ENCODE peak calls at places on chromosomes 5 and 9, in six cellular contexts. One of them, this sample, is unnamed.

GRCh38 chr9:136687721-136688223 is 515 bp upstream of the AGPAT2 start:
- DNase-seq in BJ: no peak
- DNase-seq in CD8-positive, alpha-beta T cell: no peak
- DNase-seq in body of pancreas: peak
- DNase-seq in B cell: peak
- DNase-seq in cardiac muscle cell: no peak
- DNase-seq in this sample: no peak

GRCh38 chr9:127974002-127974768 is 6.6 kb downstream of the EEIG1 start:
- DNase-seq in B cell: no peak
- DNase-seq in BJ: no peak
- DNase-seq in CD8-positive, alpha-beta T cell: no peak
- DNase-seq in body of pancreas: peak
- DNase-seq in cardiac muscle cell: no peak
- DNase-seq in this sample: no peak

GRCh38 chr5:96439477-96440184 is 6.6 kb upstream of the PCSK1 start:
- DNase-seq in B cell: peak
- DNase-seq in BJ: no peak
- DNase-seq in body of pancreas: no peak
- DNase-seq in CD8-positive, alpha-beta T cell: no peak
- DNase-seq in cardiac muscle cell: no peak
- DNase-seq in this sample: no peak

GRCh38 chr5:67047180-67047579 is 149.4 kb downstream of the CD180 start:
- DNase-seq in B cell: no peak
- DNase-seq in body of pancreas: peak
- DNase-seq in CD8-positive, alpha-beta T cell: no peak
- DNase-seq in BJ: no peak
- DNase-seq in cardiac muscle cell: peak
- DNase-seq in this sample: no peak

GRCh38 chr9:13064676-13065075 is 214.8 kb downstream of the MPDZ start:
- DNase-seq in body of pancreas: no peak
- DNase-seq in CD8-positive, alpha-beta T cell: no peak
- DNase-seq in cardiac muscle cell: no peak
- DNase-seq in BJ: no peak
- DNase-seq in B cell: no peak
- DNase-seq in this sample: no peak

GRCh38 chr5:96537386-96537785 is 104.3 kb upstream of the PCSK1 start:
- DNase-seq in cardiac muscle cell: no peak
- DNase-seq in B cell: no peak
- DNase-seq in CD8-positive, alpha-beta T cell: no peak
- DNase-seq in body of pancreas: no peak
- DNase-seq in BJ: peak
- DNase-seq in this sample: no peak

GRCh38 chr5:81068063-81068462 is 107.9 kb downstream of the RASGRF2 start:
- DNase-seq in B cell: no peak
- DNase-seq in CD8-positive, alpha-beta T cell: no peak
- DNase-seq in BJ: no peak
- DNase-seq in cardiac muscle cell: no peak
- DNase-seq in body of pancreas: no peak
- DNase-seq in this sample: no peak

GRCh38 chr5:26031481-26031880 is 1006.9 kb downstream of the CDH9 start:
- DNase-seq in BJ: no peak
- DNase-seq in B cell: no peak
- DNase-seq in body of pancreas: no peak
- DNase-seq in cardiac muscle cell: peak
- DNase-seq in CD8-positive, alpha-beta T cell: no peak
- DNase-seq in this sample: no peak

GRCh38 chr9:136249881-136250559 is 4.4 kb upstream of the QSOX2 start:
- DNase-seq in body of pancreas: peak
- DNase-seq in B cell: no peak
- DNase-seq in BJ: no peak
- DNase-seq in CD8-positive, alpha-beta T cell: no peak
- DNase-seq in cardiac muscle cell: no peak
- DNase-seq in this sample: no peak

GRCh38 chr5:134609232-134609851 is 23.3 kb downstream of the SAR1B start:
- DNase-seq in body of pancreas: no peak
- DNase-seq in BJ: no peak
- DNase-seq in B cell: no peak
- DNase-seq in CD8-positive, alpha-beta T cell: no peak
- DNase-seq in cardiac muscle cell: no peak
- DNase-seq in this sample: no peak

GRCh38 chr5:39519566-39520231 is 94.9 kb upstream of the DAB2 start:
- DNase-seq in B cell: no peak
- DNase-seq in CD8-positive, alpha-beta T cell: no peak
- DNase-seq in BJ: no peak
- DNase-seq in cardiac muscle cell: no peak
- DNase-seq in body of pancreas: no peak
- DNase-seq in this sample: no peak

GRCh38 chr5:142753114-142753764 is 16.9 kb upstream of the ARHGAP26 start:
- DNase-seq in cardiac muscle cell: no peak
- DNase-seq in B cell: no peak
- DNase-seq in body of pancreas: peak
- DNase-seq in BJ: no peak
- DNase-seq in CD8-positive, alpha-beta T cell: no peak
- DNase-seq in this sample: no peak

GRCh38 chr9:131393622-131394463 is at the start of gene PRRC2B:
- DNase-seq in body of pancreas: peak
- DNase-seq in CD8-positive, alpha-beta T cell: peak
- DNase-seq in BJ: no peak
- DNase-seq in B cell: peak
- DNase-seq in cardiac muscle cell: peak
- DNase-seq in this sample: peak
- TF ChIP-seq CTCF in body of pancreas: peak
- TF ChIP-seq CTCF in CD8-positive, alpha-beta T cell: peak
- TF ChIP-seq CTCF in BJ: peak
- TF ChIP-seq CTCF in B cell: peak
- TF ChIP-seq CTCF in cardiac muscle cell: peak
- TF ChIP-seq CTCF in this sample: peak

GRCh38 chr5:125043781-125044391 is 297.4 kb upstream of the ZNF608 start:
- DNase-seq in body of pancreas: peak
- DNase-seq in BJ: no peak
- DNase-seq in B cell: no peak
- DNase-seq in cardiac muscle cell: peak
- DNase-seq in CD8-positive, alpha-beta T cell: no peak
- DNase-seq in this sample: no peak
- TF ChIP-seq CTCF in body of pancreas: no peak
- TF ChIP-seq CTCF in BJ: no peak
- TF ChIP-seq CTCF in B cell: no peak
- TF ChIP-seq CTCF in cardiac muscle cell: no peak
- TF ChIP-seq CTCF in CD8-positive, alpha-beta T cell: no peak
- TF ChIP-seq CTCF in this sample: no peak

GRCh38 chr9:121743441-121744001 is 92.1 kb downstream of the DAB2IP start:
- DNase-seq in CD8-positive, alpha-beta T cell: no peak
- DNase-seq in B cell: no peak
- DNase-seq in BJ: peak
- DNase-seq in body of pancreas: peak
- DNase-seq in cardiac muscle cell: peak
- DNase-seq in this sample: peak
- TF ChIP-seq CTCF in CD8-positive, alpha-beta T cell: no peak
- TF ChIP-seq CTCF in B cell: no peak
- TF ChIP-seq CTCF in BJ: peak
- TF ChIP-seq CTCF in body of pancreas: peak
- TF ChIP-seq CTCF in cardiac muscle cell: no peak
- TF ChIP-seq CTCF in this sample: no peak

GRCh38 chr9:97598461-97599288 is 34.5 kb downstream of the TSTD2 start:
- DNase-seq in BJ: peak
- DNase-seq in CD8-positive, alpha-beta T cell: peak
- DNase-seq in body of pancreas: peak
- DNase-seq in B cell: peak
- DNase-seq in cardiac muscle cell: peak
- DNase-seq in this sample: peak
- TF ChIP-seq CTCF in BJ: peak
- TF ChIP-seq CTCF in CD8-positive, alpha-beta T cell: peak
- TF ChIP-seq CTCF in body of pancreas: peak
- TF ChIP-seq CTCF in B cell: peak
- TF ChIP-seq CTCF in cardiac muscle cell: peak
- TF ChIP-seq CTCF in this sample: peak

DNA sequence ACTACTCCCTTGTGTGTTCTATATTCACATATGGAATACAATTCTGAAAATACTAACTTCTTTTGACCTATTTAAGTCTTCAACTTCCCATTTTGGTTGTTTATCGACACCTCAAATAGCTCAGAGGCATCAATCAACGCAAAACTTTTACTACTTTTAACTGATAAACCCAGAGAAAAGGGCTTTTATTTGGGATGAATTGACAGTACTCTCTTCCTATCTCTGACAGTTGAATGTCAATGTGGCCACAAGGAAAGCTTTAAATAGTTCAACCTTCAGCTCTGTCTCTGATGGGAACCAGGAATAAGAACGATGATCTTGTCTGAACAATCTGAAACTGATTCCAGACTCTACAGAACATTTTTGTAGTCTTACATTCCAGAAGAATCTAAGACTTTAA is 53.9 kb upstream of the MAP3K1 start:
- DNase-seq in cardiac muscle cell: no peak
- DNase-seq in body of pancreas: no peak
- DNase-seq in B cell: peak
- DNase-seq in BJ: no peak
- DNase-seq in CD8-positive, alpha-beta T cell: no peak
- DNase-seq in this sample: no peak
- TF ChIP-seq CTCF in cardiac muscle cell: no peak
- TF ChIP-seq CTCF in body of pancreas: no peak
- TF ChIP-seq CTCF in B cell: no peak
- TF ChIP-seq CTCF in BJ: no peak
- TF ChIP-seq CTCF in CD8-positive, alpha-beta T cell: no peak
- TF ChIP-seq CTCF in this sample: no peak

GRCh38 chr5:138528744-138529469 is 14.1 kb downstream of the ETF1 start:
- DNase-seq in B cell: no peak
- DNase-seq in BJ: no peak
- DNase-seq in cardiac muscle cell: no peak
- DNase-seq in body of pancreas: no peak
- DNase-seq in CD8-positive, alpha-beta T cell: no peak
- DNase-seq in this sample: no peak

GRCh38 chr5:138529812-138530211 is 13.2 kb downstream of the ETF1 start:
- DNase-seq in BJ: no peak
- DNase-seq in CD8-positive, alpha-beta T cell: no peak
- DNase-seq in body of pancreas: no peak
- DNase-seq in B cell: no peak
- DNase-seq in cardiac muscle cell: no peak
- DNase-seq in this sample: no peak

GRCh38 chr5:138528208-138528607 is 14.8 kb downstream of the ETF1 start:
- DNase-seq in BJ: no peak
- DNase-seq in body of pancreas: no peak
- DNase-seq in cardiac muscle cell: no peak
- DNase-seq in CD8-positive, alpha-beta T cell: no peak
- DNase-seq in B cell: no peak
- DNase-seq in this sample: no peak

GRCh38 chr5:138523406-138523805 is 19.6 kb downstream of the ETF1 start:
- DNase-seq in cardiac muscle cell: no peak
- DNase-seq in body of pancreas: no peak
- DNase-seq in BJ: no peak
- DNase-seq in B cell: no peak
- DNase-seq in CD8-positive, alpha-beta T cell: no peak
- DNase-seq in this sample: no peak

GRCh38 chr5:138527170-138527569 is 15.9 kb downstream of the ETF1 start:
- DNase-seq in CD8-positive, alpha-beta T cell: no peak
- DNase-seq in body of pancreas: no peak
- DNase-seq in B cell: no peak
- DNase-seq in cardiac muscle cell: no peak
- DNase-seq in BJ: no peak
- DNase-seq in this sample: no peak
- TF ChIP-seq CTCF in CD8-positive, alpha-beta T cell: no peak
- TF ChIP-seq CTCF in body of pancreas: no peak
- TF ChIP-seq CTCF in B cell: no peak
- TF ChIP-seq CTCF in cardiac muscle cell: no peak
- TF ChIP-seq CTCF in BJ: no peak
- TF ChIP-seq CTCF in this sample: no peak

This sample was measured in glutamatergic neuron.